ENCODE peak calls at places on chromosome 1, in six cellular contexts. H, M, C, S, B and E are unnamed samples.

GRCh38 chr1:14924012-14924452 is 229.5 kb upstream of the TMEM51 start:
- DNase-seq in H (peak), M (peak), C (peak), B (peak), S (peak), E (peak)

GRCh38 chr1:185894806-185895205 is 160.6 kb downstream of the HMCN1 start:
- DNase-seq in B (peak), M (peak), H (peak), S (no peak), C (no peak), E (no peak)

GRCh38 chr1:219812491-219813221 is 115.7 kb downstream of the SLC30A10 start:
- DNase-seq in S (no peak), B (peak), M (peak), H (peak), C (peak), E (peak)

GRCh38 chr1:56120021-56120420 is 459.3 kb downstream of the PLPP3 start:
- DNase-seq in H (peak), S (no peak), M (no peak), C (no peak), B (peak), E (no peak)

GRCh38 chr1:95005584-95005983 is 67.2 kb downstream of the ALG14 start:
- DNase-seq in S (no peak), M (no peak), H (no peak), B (no peak), C (no peak), E (no peak)

GRCh38 chr1:10975567-10976326 is 36.7 kb upstream of the TARDBP start:
- DNase-seq in M (peak), B (peak), C (peak), H (peak), S (peak), E (no peak)

GRCh38 chr1:64135501-64136245 is 67.8 kb upstream of the UBE2U start:
- DNase-seq in B (no peak), M (no peak), C (peak), S (no peak), H (peak), E (no peak)

GRCh38 chr1:29050141-29050540 is 73.6 kb downstream of the TMEM200B start:
- DNase-seq in M (no peak), H (no peak), C (no peak), S (no peak), B (no peak), E (no peak)

GRCh38 chr1:115112496-115113375 is 23.4 kb upstream of the TSPAN2 start:
- DNase-seq in C (peak), B (peak), H (peak), S (no peak), M (peak), E (peak)

GRCh38 chr1:18575620-18576019 is 55.0 kb upstream of the PAX7 start:
- DNase-seq in B (peak), S (peak), M (peak), H (peak), C (no peak), E (peak)

GRCh38 chr1:234861024-234861620 is 251.1 kb upstream of the IRF2BP2 start:
- DNase-seq in C (no peak), M (no peak), S (no peak), B (peak), H (peak), E (no peak)

GRCh38 chr1:92822907-92823306 is 8.9 kb upstream of the RPL5 start:
- DNase-seq in H (peak), M (peak), C (no peak), B (peak), S (no peak), E (no peak)

GRCh38 chr1:244048566-244049141 is 2.4 kb upstream of the ZBTB18 start:
- DNase-seq in M (no peak), C (no peak), S (no peak), H (no peak), B (no peak), E (no peak)
- TF ChIP-seq CTCF in M (no peak), C (no peak), S (no peak), H (no peak), B (no peak), E (no peak)

GRCh38 chr1:117284408-117285215 is 73.9 kb upstream of the VTCN1 start:
- DNase-seq in B (peak), M (peak), S (no peak), C (no peak), H (peak), E (no peak)
- TF ChIP-seq CTCF in B (peak), M (peak), S (peak), C (peak), H (peak), E (peak)

GRCh38 chr1:166839600-166840308 is 479 bp downstream of the POGK start:
- DNase-seq in B (peak), C (peak), H (peak), M (peak), S (no peak), E (peak)
- TF ChIP-seq CTCF in B (peak), C (no peak), H (peak), M (peak), S (peak), E (peak)

DNA sequence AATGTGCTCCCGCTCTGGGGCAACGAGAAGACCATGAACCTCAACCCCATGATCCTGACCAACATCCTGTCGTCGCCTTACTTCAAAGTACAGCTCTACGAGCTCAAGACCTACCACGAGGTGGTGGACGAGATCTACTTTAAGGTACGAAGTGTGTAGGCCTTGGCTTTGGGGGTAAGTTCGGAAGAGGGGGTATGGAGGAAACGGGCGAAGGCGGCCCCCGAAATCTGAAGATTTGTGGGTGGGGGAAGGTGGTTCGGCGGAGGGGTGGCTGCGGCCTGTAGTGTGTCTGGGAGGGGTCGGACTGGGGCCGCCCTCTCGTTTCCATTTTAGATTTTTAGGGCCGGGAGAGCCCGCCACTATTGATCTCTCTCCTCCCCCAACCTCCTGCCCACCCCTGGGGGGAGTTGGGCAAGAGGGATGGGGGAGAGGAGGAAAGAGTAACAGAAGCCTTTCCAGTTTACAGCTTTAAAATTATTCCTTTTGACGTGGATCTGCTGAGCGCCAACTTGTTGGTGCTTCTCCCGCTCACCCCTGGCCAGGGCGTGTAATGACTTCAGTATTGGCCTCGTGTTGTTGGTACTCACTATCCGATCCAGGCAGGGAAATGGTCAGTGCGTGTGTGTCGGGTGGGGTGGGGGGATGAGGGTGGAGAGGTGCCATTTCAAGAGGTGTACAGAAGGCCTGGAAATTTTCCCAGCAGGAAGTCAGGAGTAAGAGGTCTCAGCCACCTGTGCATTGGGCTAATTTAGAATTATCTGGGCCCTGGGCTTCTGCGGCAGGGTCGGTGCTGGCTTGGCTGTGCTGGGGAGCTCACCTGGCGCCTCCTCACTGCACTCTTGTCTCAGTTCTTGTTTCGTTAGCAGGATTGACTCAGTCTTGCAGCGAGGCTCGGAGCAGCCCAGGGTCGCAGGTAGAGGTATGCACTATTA is 880 bp downstream of the PRPF38B start:
- DNase-seq in B (peak), S (no peak), C (peak), M (peak), H (peak), E (no peak)
- TF ChIP-seq CTCF in B (peak), S (no peak), C (no peak), M (peak), H (peak), E (peak)

GRCh38 chr1:36653850-36654249 is 171.1 kb upstream of the CSF3R start:
- DNase-seq in H (peak), S (peak), M (peak), C (no peak), B (peak), E (no peak)
- TF ChIP-seq CTCF in H (no peak), S (peak), M (peak), C (no peak), B (no peak), E (no peak)

GRCh38 chr1:160884579-160884978 is 401 bp downstream of the ITLN1 start:
- DNase-seq in C (no peak), H (peak), M (no peak), S (no peak), B (no peak), E (no peak)
- TF ChIP-seq CTCF in C (no peak), H (peak), M (no peak), S (peak), B (no peak), E (peak)

GRCh38 chr1:52346653-52347052 is 19.4 kb downstream of the CC2D1B start:
- DNase-seq in B (no peak), S (no peak), M (no peak), C (no peak), H (no peak), E (no peak)

GRCh38 chr1:52345252-52345651 is 20.8 kb downstream of the CC2D1B start:
- DNase-seq in H (peak), S (no peak), C (no peak), B (no peak), M (no peak), E (no peak)

GRCh38 chr1:52352690-52353089 is 13.3 kb downstream of the CC2D1B start:
- DNase-seq in H (no peak), S (no peak), B (no peak), M (no peak), C (no peak), E (no peak)

GRCh38 chr1:52343982-52344381 is 22.0 kb downstream of the CC2D1B start:
- DNase-seq in H (no peak), M (no peak), C (no peak), B (no peak), S (no peak), E (no peak)

GRCh38 chr1:52348704-52349301 is 17.2 kb downstream of the CC2D1B start:
- DNase-seq in S (no peak), H (peak), B (peak), C (no peak), M (peak), E (no peak)
- TF ChIP-seq CTCF in S (peak), H (peak), B (peak), C (no peak), M (peak), E (peak)

DNA sequence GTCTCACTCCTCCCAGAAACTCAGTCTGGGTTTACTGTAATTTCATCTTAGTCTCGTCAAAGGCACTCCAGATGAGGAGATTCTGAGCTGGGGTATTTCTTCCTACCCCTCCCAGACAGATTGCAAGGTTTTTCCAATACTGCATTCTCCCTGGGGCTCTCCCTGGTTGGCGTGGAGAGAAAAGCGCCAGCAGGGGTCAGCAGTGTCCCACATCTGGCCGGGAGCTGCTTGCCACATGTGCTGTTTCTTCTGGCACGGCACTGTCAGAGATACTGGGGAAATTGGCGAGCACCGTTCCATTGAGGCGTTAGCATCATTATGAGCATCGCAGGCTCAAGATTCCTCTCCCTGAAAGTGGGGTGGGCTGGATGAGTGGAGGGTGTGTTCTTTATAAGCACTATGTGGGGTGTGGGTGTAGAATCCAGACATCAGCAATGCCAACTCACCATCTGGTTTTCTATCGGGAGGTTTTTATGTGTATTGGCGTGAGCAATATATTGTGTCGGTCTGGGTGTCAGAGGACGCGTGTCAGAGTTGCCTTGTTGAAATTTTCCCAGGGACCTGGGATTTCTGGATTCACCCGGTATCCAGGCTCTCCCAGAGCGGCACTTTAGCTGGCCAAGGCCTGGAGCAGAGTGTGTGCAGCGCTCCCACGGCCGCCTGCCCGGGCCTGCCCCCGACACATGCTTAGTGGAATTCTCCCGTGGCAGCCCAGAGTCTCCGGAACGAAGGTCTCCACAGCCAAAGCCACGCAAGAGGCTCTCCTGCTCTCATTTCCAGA is 8.0 kb upstream of the NAV1 start:
- DNase-seq in M (peak), H (peak), C (peak), B (peak), S (peak), E (peak)
- TF ChIP-seq CTCF in M (peak), H (peak), C (peak), B (peak), S (peak), E (peak)